ENCODE peak calls at places on chromosomes 7 and 10, in ten cellular contexts. One of them, this sample, is unnamed.

GRCh38 chr7:53504914-53505313 is 469.5 kb downstream of the POM121L12 start:
- DNase-seq in left cardiac atrium: no peak
- DNase-seq in stimulated activated CD4-positive, alpha-beta T cell treated with anti-CD3 and anti-CD28 coated beads, Interleukin-15, amount 100 ng/mL, for 24 hours: no peak
- DNase-seq in NCI-H1092 treated with DMSO at 0.1 percent for 48 hours: no peak
- DNase-seq in RKO: no peak
- DNase-seq in NCI-H1417: no peak
- DNase-seq in AG10803: no peak
- DNase-seq in Caco-2: no peak
- DNase-seq in BJ: no peak
- DNase-seq in DMS79 treated with DMSO at 0.1 percent for 48 hours: no peak
- DNase-seq in this sample: no peak

GRCh38 chr7:34013421-34013820 is 108.1 kb downstream of the BMPER start:
- DNase-seq in NCI-H1417: no peak
- DNase-seq in NCI-H1092 treated with DMSO at 0.1 percent for 48 hours: no peak
- DNase-seq in left cardiac atrium: no peak
- DNase-seq in AG10803: no peak
- DNase-seq in RKO: no peak
- DNase-seq in stimulated activated CD4-positive, alpha-beta T cell treated with anti-CD3 and anti-CD28 coated beads, Interleukin-15, amount 100 ng/mL, for 24 hours: no peak
- DNase-seq in Caco-2: no peak
- DNase-seq in DMS79 treated with DMSO at 0.1 percent for 48 hours: no peak
- DNase-seq in BJ: no peak
- DNase-seq in this sample: no peak

GRCh38 chr7:2266911-2267310 is 24.9 kb downstream of the NUDT1 start:
- DNase-seq in Caco-2: no peak
- DNase-seq in left cardiac atrium: no peak
- DNase-seq in RKO: no peak
- DNase-seq in stimulated activated CD4-positive, alpha-beta T cell treated with anti-CD3 and anti-CD28 coated beads, Interleukin-15, amount 100 ng/mL, for 24 hours: no peak
- DNase-seq in DMS79 treated with DMSO at 0.1 percent for 48 hours: no peak
- DNase-seq in AG10803: peak
- DNase-seq in NCI-H1417: no peak
- DNase-seq in NCI-H1092 treated with DMSO at 0.1 percent for 48 hours: no peak
- DNase-seq in BJ: peak
- DNase-seq in this sample: no peak

GRCh38 chr7:25775999-25776736 is 375.8 kb upstream of the NFE2L3 start:
- DNase-seq in RKO: no peak
- DNase-seq in NCI-H1417: no peak
- DNase-seq in BJ: no peak
- DNase-seq in left cardiac atrium: peak
- DNase-seq in stimulated activated CD4-positive, alpha-beta T cell treated with anti-CD3 and anti-CD28 coated beads, Interleukin-15, amount 100 ng/mL, for 24 hours: no peak
- DNase-seq in NCI-H1092 treated with DMSO at 0.1 percent for 48 hours: peak
- DNase-seq in AG10803: no peak
- DNase-seq in Caco-2: no peak
- DNase-seq in DMS79 treated with DMSO at 0.1 percent for 48 hours: no peak
- DNase-seq in this sample: no peak

GRCh38 chr10:76080991-76081390 is 649.6 kb downstream of the LRMDA start:
- DNase-seq in stimulated activated CD4-positive, alpha-beta T cell treated with anti-CD3 and anti-CD28 coated beads, Interleukin-15, amount 100 ng/mL, for 24 hours: no peak
- DNase-seq in BJ: no peak
- DNase-seq in AG10803: no peak
- DNase-seq in left cardiac atrium: no peak
- DNase-seq in DMS79 treated with DMSO at 0.1 percent for 48 hours: no peak
- DNase-seq in NCI-H1092 treated with DMSO at 0.1 percent for 48 hours: no peak
- DNase-seq in Caco-2: no peak
- DNase-seq in RKO: no peak
- DNase-seq in NCI-H1417: no peak
- DNase-seq in this sample: no peak

GRCh38 chr10:18195060-18195799 is 55.0 kb downstream of the CACNB2 start:
- DNase-seq in RKO: no peak
- DNase-seq in left cardiac atrium: no peak
- DNase-seq in stimulated activated CD4-positive, alpha-beta T cell treated with anti-CD3 and anti-CD28 coated beads, Interleukin-15, amount 100 ng/mL, for 24 hours: no peak
- DNase-seq in Caco-2: no peak
- DNase-seq in DMS79 treated with DMSO at 0.1 percent for 48 hours: no peak
- DNase-seq in NCI-H1417: no peak
- DNase-seq in BJ: no peak
- DNase-seq in AG10803: peak
- DNase-seq in NCI-H1092 treated with DMSO at 0.1 percent for 48 hours: no peak
- DNase-seq in this sample: no peak

GRCh38 chr7:99562114-99562784 is 3.8 kb downstream of the ZNF655 start:
- DNase-seq in AG10803: no peak
- DNase-seq in NCI-H1417: no peak
- DNase-seq in Caco-2: no peak
- DNase-seq in NCI-H1092 treated with DMSO at 0.1 percent for 48 hours: no peak
- DNase-seq in RKO: peak
- DNase-seq in BJ: no peak
- DNase-seq in stimulated activated CD4-positive, alpha-beta T cell treated with anti-CD3 and anti-CD28 coated beads, Interleukin-15, amount 100 ng/mL, for 24 hours: no peak
- DNase-seq in DMS79 treated with DMSO at 0.1 percent for 48 hours: no peak
- DNase-seq in left cardiac atrium: no peak
- DNase-seq in this sample: no peak

GRCh38 chr10:77603529-77603927 is 34.1 kb downstream of the KCNMA1 start:
- DNase-seq in Caco-2: no peak
- DNase-seq in RKO: no peak
- DNase-seq in BJ: no peak
- DNase-seq in left cardiac atrium: no peak
- DNase-seq in stimulated activated CD4-positive, alpha-beta T cell treated with anti-CD3 and anti-CD28 coated beads, Interleukin-15, amount 100 ng/mL, for 24 hours: no peak
- DNase-seq in NCI-H1417: no peak
- DNase-seq in DMS79 treated with DMSO at 0.1 percent for 48 hours: no peak
- DNase-seq in NCI-H1092 treated with DMSO at 0.1 percent for 48 hours: no peak
- DNase-seq in AG10803: peak
- DNase-seq in this sample: peak

GRCh38 chr10:108496131-108496530 is 1331.6 kb upstream of the SORCS1 start:
- DNase-seq in stimulated activated CD4-positive, alpha-beta T cell treated with anti-CD3 and anti-CD28 coated beads, Interleukin-15, amount 100 ng/mL, for 24 hours: no peak
- DNase-seq in DMS79 treated with DMSO at 0.1 percent for 48 hours: no peak
- DNase-seq in NCI-H1092 treated with DMSO at 0.1 percent for 48 hours: no peak
- DNase-seq in left cardiac atrium: no peak
- DNase-seq in NCI-H1417: no peak
- DNase-seq in AG10803: peak
- DNase-seq in Caco-2: no peak
- DNase-seq in RKO: no peak
- DNase-seq in BJ: no peak
- DNase-seq in this sample: no peak

GRCh38 chr7:2632717-2633537 is 1.1 kb downstream of the TTYH3 start:
- DNase-seq in Caco-2: no peak
- DNase-seq in DMS79 treated with DMSO at 0.1 percent for 48 hours: peak
- DNase-seq in left cardiac atrium: peak
- DNase-seq in RKO: peak
- DNase-seq in BJ: no peak
- DNase-seq in stimulated activated CD4-positive, alpha-beta T cell treated with anti-CD3 and anti-CD28 coated beads, Interleukin-15, amount 100 ng/mL, for 24 hours: peak
- DNase-seq in AG10803: peak
- DNase-seq in NCI-H1417: peak
- DNase-seq in NCI-H1092 treated with DMSO at 0.1 percent for 48 hours: peak
- DNase-seq in this sample: peak